ENCODE peak calls at places on chromosomes 13 and 19, in nine cellular contexts. K, P, J, H, Z, S, I, Q and C are unnamed samples.

GRCh38 chr19:13083627-13084026 is 19.0 kb downstream of the LYL1 start:
- DNase-seq in K (no peak), P (no peak), J (no peak), H (no peak), Z (no peak), S (no peak), I (no peak), Q (no peak), C (no peak)

GRCh38 chr19:39160889-39161672 is 35.5 kb downstream of the PAK4 start:
- DNase-seq in K (no peak), P (no peak), J (no peak), H (no peak), Z (no peak), S (peak; percentile 41), I (peak; percentile 91), Q (no peak), C (no peak)

GRCh38 chr19:42361545-42361910 is 28.6 kb downstream of the CNFN start:
- DNase-seq in K (no peak), P (no peak), J (no peak), H (no peak), Z (no peak), S (no peak), I (no peak), Q (no peak), C (no peak)

GRCh38 chr19:42290136-42290522 is 11.8 kb upstream of the PRR19 start:
- DNase-seq in K (no peak), P (no peak), J (no peak), H (no peak), Z (no peak), S (no peak), I (no peak), Q (no peak), C (no peak)

GRCh38 chr13:19172007-19172646 is 9.5 kb downstream of the TUBA3C start:
- DNase-seq in K (no peak), P (no peak), J (no peak), H (no peak), Z (no peak), S (no peak), I (no peak), Q (no peak), C (no peak)

GRCh38 chr13:113151745-113152707 is 6.4 kb upstream of the PROZ start:
- DNase-seq in K (no peak), P (no peak), J (peak; percentile 57), H (no peak), Z (peak; percentile 43), S (peak; percentile 65), I (no peak), Q (no peak), C (no peak)

GRCh38 chr13:35164324-35164932 is 222.4 kb downstream of the NBEA start:
- DNase-seq in K (no peak), P (no peak), J (peak; percentile 16), H (no peak), Z (no peak), S (peak; percentile 56), I (no peak), Q (no peak), C (no peak)

GRCh38 chr19:35509018-35509652 is 4.3 kb downstream of the DMKN start:
- DNase-seq in K (no peak), P (no peak), J (no peak), H (no peak), Z (no peak), S (no peak), I (no peak), Q (no peak), C (peak; percentile 58)

GRCh38 chr13:47215741-47216140 is 318.9 kb upstream of the HTR2A start:
- DNase-seq in K (no peak), P (no peak), J (peak; percentile 48), H (peak; percentile 11), Z (peak; percentile 47), S (peak; percentile 86), I (no peak), Q (no peak), C (no peak)

GRCh38 chr13:98664047-98664446 is 87.1 kb upstream of the STK24 start:
- DNase-seq in K (no peak), P (peak; percentile 50), J (peak; percentile 19), H (no peak), Z (no peak), S (peak; percentile 14), I (no peak), Q (peak; percentile 20), C (no peak)

GRCh38 chr13:99432637-99433542 is 68.4 kb upstream of the TM9SF2 start:
- DNase-seq in K (peak; percentile 53), P (peak; percentile 76), J (peak; percentile 55), H (no peak), Z (peak; percentile 71), S (peak; percentile 40), I (no peak), Q (no peak), C (peak; percentile 39)